ENCODE peak calls at places on chromosomes 4 and X, in eight cellular contexts. One of them, this sample, is unnamed.

GRCh38 chr4:73315091-73315490 is 56.5 kb upstream of the ANKRD17 start:
- DNase-seq in WTC11: no peak
- DNase-seq in activated T-cell treated with anti-CD3 and anti-CD28 coated beads for 1 hour: no peak
- DNase-seq in activated CD8-positive, alpha-beta memory T cell treated with anti-CD3 and anti-CD28 coated beads for 48 hours: no peak
- DNase-seq in thyroid gland: no peak
- DNase-seq in fibroblast of mammary gland: peak; percentile 96
- DNase-seq in effector CD4-positive, alpha-beta T cell: no peak
- DNase-seq in SK-N-DZ: no peak
- DNase-seq in this sample: no peak

GRCh38 chr4:56183344-56183959 is 203.8 kb downstream of the AASDH start:
- DNase-seq in WTC11: no peak
- DNase-seq in activated T-cell treated with anti-CD3 and anti-CD28 coated beads for 1 hour: no peak
- DNase-seq in activated CD8-positive, alpha-beta memory T cell treated with anti-CD3 and anti-CD28 coated beads for 48 hours: no peak
- DNase-seq in thyroid gland: no peak
- DNase-seq in fibroblast of mammary gland: no peak
- DNase-seq in effector CD4-positive, alpha-beta T cell: no peak
- DNase-seq in SK-N-DZ: no peak
- DNase-seq in this sample: no peak

GRCh38 chrX:316351-317325 is 2.0 kb downstream of the GTPBP6 start:
- DNase-seq in WTC11: no peak
- DNase-seq in activated T-cell treated with anti-CD3 and anti-CD28 coated beads for 1 hour: no peak
- DNase-seq in activated CD8-positive, alpha-beta memory T cell treated with anti-CD3 and anti-CD28 coated beads for 48 hours: no peak
- DNase-seq in thyroid gland: no peak
- DNase-seq in fibroblast of mammary gland: no peak
- DNase-seq in effector CD4-positive, alpha-beta T cell: no peak
- DNase-seq in SK-N-DZ: no peak
- DNase-seq in this sample: no peak

GRCh38 chrX:120125444-120125843 is 9.7 kb upstream of the RHOXF1 start:
- DNase-seq in WTC11: no peak
- DNase-seq in activated T-cell treated with anti-CD3 and anti-CD28 coated beads for 1 hour: no peak
- DNase-seq in activated CD8-positive, alpha-beta memory T cell treated with anti-CD3 and anti-CD28 coated beads for 48 hours: no peak
- DNase-seq in thyroid gland: peak; percentile 37
- DNase-seq in fibroblast of mammary gland: peak; percentile 10
- DNase-seq in effector CD4-positive, alpha-beta T cell: no peak
- DNase-seq in SK-N-DZ: no peak
- DNase-seq in this sample: no peak

GRCh38 chr4:42397635-42398447 is 553 bp downstream of the SHISA3 start:
- DNase-seq in WTC11: no peak
- DNase-seq in activated T-cell treated with anti-CD3 and anti-CD28 coated beads for 1 hour: no peak
- DNase-seq in activated CD8-positive, alpha-beta memory T cell treated with anti-CD3 and anti-CD28 coated beads for 48 hours: peak; percentile 9
- DNase-seq in thyroid gland: peak; percentile 84
- DNase-seq in fibroblast of mammary gland: no peak
- DNase-seq in effector CD4-positive, alpha-beta T cell: no peak
- DNase-seq in SK-N-DZ: peak; percentile 72
- DNase-seq in this sample: peak; percentile 81

GRCh38 chr4:8854866-8855265 is 16.8 kb downstream of the HMX1 start:
- DNase-seq in WTC11: no peak
- DNase-seq in activated T-cell treated with anti-CD3 and anti-CD28 coated beads for 1 hour: no peak
- DNase-seq in activated CD8-positive, alpha-beta memory T cell treated with anti-CD3 and anti-CD28 coated beads for 48 hours: no peak
- DNase-seq in thyroid gland: no peak
- DNase-seq in fibroblast of mammary gland: peak; percentile 64
- DNase-seq in effector CD4-positive, alpha-beta T cell: no peak
- DNase-seq in SK-N-DZ: no peak
- DNase-seq in this sample: no peak

GRCh38 chr4:109588176-109588575 is 28.1 kb downstream of the MCUB start:
- DNase-seq in WTC11: no peak
- DNase-seq in activated T-cell treated with anti-CD3 and anti-CD28 coated beads for 1 hour: no peak
- DNase-seq in activated CD8-positive, alpha-beta memory T cell treated with anti-CD3 and anti-CD28 coated beads for 48 hours: no peak
- DNase-seq in thyroid gland: no peak
- DNase-seq in fibroblast of mammary gland: peak; percentile 40
- DNase-seq in effector CD4-positive, alpha-beta T cell: peak; percentile 7
- DNase-seq in SK-N-DZ: no peak
- DNase-seq in this sample: no peak

GRCh38 chr4:168683595-168683994 is 186.7 kb downstream of the PALLD start:
- DNase-seq in WTC11: no peak
- DNase-seq in activated T-cell treated with anti-CD3 and anti-CD28 coated beads for 1 hour: no peak
- DNase-seq in activated CD8-positive, alpha-beta memory T cell treated with anti-CD3 and anti-CD28 coated beads for 48 hours: no peak
- DNase-seq in thyroid gland: no peak
- DNase-seq in fibroblast of mammary gland: peak; percentile 42
- DNase-seq in effector CD4-positive, alpha-beta T cell: no peak
- DNase-seq in SK-N-DZ: no peak
- DNase-seq in this sample: no peak

GRCh38 chrX:117959045-117959444 is 157.6 kb downstream of the KLHL13 start:
- DNase-seq in WTC11: no peak
- DNase-seq in activated T-cell treated with anti-CD3 and anti-CD28 coated beads for 1 hour: no peak
- DNase-seq in activated CD8-positive, alpha-beta memory T cell treated with anti-CD3 and anti-CD28 coated beads for 48 hours: no peak
- DNase-seq in thyroid gland: no peak
- DNase-seq in fibroblast of mammary gland: no peak
- DNase-seq in effector CD4-positive, alpha-beta T cell: no peak
- DNase-seq in SK-N-DZ: no peak
- DNase-seq in this sample: no peak

GRCh38 chr4:121190389-121190788 is 26.3 kb upstream of the TNIP3 start:
- DNase-seq in WTC11: no peak
- DNase-seq in activated T-cell treated with anti-CD3 and anti-CD28 coated beads for 1 hour: no peak
- DNase-seq in activated CD8-positive, alpha-beta memory T cell treated with anti-CD3 and anti-CD28 coated beads for 48 hours: no peak
- DNase-seq in thyroid gland: no peak
- DNase-seq in fibroblast of mammary gland: no peak
- DNase-seq in effector CD4-positive, alpha-beta T cell: no peak
- DNase-seq in SK-N-DZ: no peak
- DNase-seq in this sample: no peak

GRCh38 chr4:73609688-73610087 is 10.5 kb downstream of the RASSF6 start:
- DNase-seq in WTC11: no peak
- DNase-seq in activated T-cell treated with anti-CD3 and anti-CD28 coated beads for 1 hour: no peak
- DNase-seq in activated CD8-positive, alpha-beta memory T cell treated with anti-CD3 and anti-CD28 coated beads for 48 hours: no peak
- DNase-seq in thyroid gland: no peak
- DNase-seq in fibroblast of mammary gland: peak; percentile 87
- DNase-seq in effector CD4-positive, alpha-beta T cell: no peak
- DNase-seq in SK-N-DZ: no peak
- DNase-seq in this sample: no peak

GRCh38 chr4:112523008-112523440 is 7.0 kb upstream of the NEUROG2 start:
- DNase-seq in WTC11: peak; percentile 83
- DNase-seq in activated T-cell treated with anti-CD3 and anti-CD28 coated beads for 1 hour: no peak
- DNase-seq in activated CD8-positive, alpha-beta memory T cell treated with anti-CD3 and anti-CD28 coated beads for 48 hours: peak; percentile 7
- DNase-seq in thyroid gland: no peak
- DNase-seq in fibroblast of mammary gland: peak; percentile 43
- DNase-seq in effector CD4-positive, alpha-beta T cell: no peak
- DNase-seq in SK-N-DZ: peak; percentile 61
- DNase-seq in this sample: no peak

GRCh38 chr4:26871611-26872010 is 11.0 kb downstream of the STIM2 start:
- DNase-seq in WTC11: no peak
- DNase-seq in activated T-cell treated with anti-CD3 and anti-CD28 coated beads for 1 hour: no peak
- DNase-seq in activated CD8-positive, alpha-beta memory T cell treated with anti-CD3 and anti-CD28 coated beads for 48 hours: no peak
- DNase-seq in thyroid gland: no peak
- DNase-seq in fibroblast of mammary gland: no peak
- DNase-seq in effector CD4-positive, alpha-beta T cell: no peak
- DNase-seq in SK-N-DZ: peak; percentile 68
- DNase-seq in this sample: peak; percentile 35

GRCh38 chrX:42832764-42833549 is 55.0 kb upstream of the PPP1R2C start:
- DNase-seq in WTC11: no peak
- DNase-seq in activated T-cell treated with anti-CD3 and anti-CD28 coated beads for 1 hour: no peak
- DNase-seq in activated CD8-positive, alpha-beta memory T cell treated with anti-CD3 and anti-CD28 coated beads for 48 hours: no peak
- DNase-seq in thyroid gland: peak; percentile 10
- DNase-seq in fibroblast of mammary gland: no peak
- DNase-seq in effector CD4-positive, alpha-beta T cell: no peak
- DNase-seq in SK-N-DZ: no peak
- DNase-seq in this sample: no peak

GRCh38 chr4:125322363-125322730 is 7.6 kb downstream of the FAT4 start:
- DNase-seq in WTC11: no peak
- DNase-seq in activated T-cell treated with anti-CD3 and anti-CD28 coated beads for 1 hour: no peak
- DNase-seq in activated CD8-positive, alpha-beta memory T cell treated with anti-CD3 and anti-CD28 coated beads for 48 hours: no peak
- DNase-seq in thyroid gland: peak; percentile 21
- DNase-seq in fibroblast of mammary gland: peak; percentile 87
- DNase-seq in effector CD4-positive, alpha-beta T cell: no peak
- DNase-seq in SK-N-DZ: no peak
- DNase-seq in this sample: no peak

GRCh38 chr4:119207051-119207450 is 5.5 kb upstream of the USP53 start:
- DNase-seq in WTC11: no peak
- DNase-seq in activated T-cell treated with anti-CD3 and anti-CD28 coated beads for 1 hour: no peak
- DNase-seq in activated CD8-positive, alpha-beta memory T cell treated with anti-CD3 and anti-CD28 coated beads for 48 hours: no peak
- DNase-seq in thyroid gland: no peak
- DNase-seq in fibroblast of mammary gland: peak; percentile 69
- DNase-seq in effector CD4-positive, alpha-beta T cell: no peak
- DNase-seq in SK-N-DZ: no peak
- DNase-seq in this sample: no peak

GRCh38 chrX:108230562-108230961 is 139.0 kb downstream of the ATG4A start:
- DNase-seq in WTC11: no peak
- DNase-seq in activated T-cell treated with anti-CD3 and anti-CD28 coated beads for 1 hour: no peak
- DNase-seq in activated CD8-positive, alpha-beta memory T cell treated with anti-CD3 and anti-CD28 coated beads for 48 hours: no peak
- DNase-seq in thyroid gland: no peak
- DNase-seq in fibroblast of mammary gland: no peak
- DNase-seq in effector CD4-positive, alpha-beta T cell: no peak
- DNase-seq in SK-N-DZ: no peak
- DNase-seq in this sample: no peak

GRCh38 chr4:123813901-123814300 is 417.3 kb downstream of the SPRY1 start:
- DNase-seq in WTC11: no peak
- DNase-seq in activated T-cell treated with anti-CD3 and anti-CD28 coated beads for 1 hour: no peak
- DNase-seq in activated CD8-positive, alpha-beta memory T cell treated with anti-CD3 and anti-CD28 coated beads for 48 hours: no peak
- DNase-seq in thyroid gland: no peak
- DNase-seq in fibroblast of mammary gland: no peak
- DNase-seq in effector CD4-positive, alpha-beta T cell: no peak
- DNase-seq in SK-N-DZ: no peak
- DNase-seq in this sample: no peak

GRCh38 chr4:122796801-122797404 is 29.7 kb upstream of the FGF2 start:
- DNase-seq in WTC11: peak; percentile 63
- DNase-seq in activated T-cell treated with anti-CD3 and anti-CD28 coated beads for 1 hour: no peak
- DNase-seq in activated CD8-positive, alpha-beta memory T cell treated with anti-CD3 and anti-CD28 coated beads for 48 hours: no peak
- DNase-seq in thyroid gland: no peak
- DNase-seq in fibroblast of mammary gland: no peak
- DNase-seq in effector CD4-positive, alpha-beta T cell: no peak
- DNase-seq in SK-N-DZ: no peak
- DNase-seq in this sample: no peak

GRCh38 chr4:189502841-189503240 is 437.8 kb upstream of the FRG1 start:
- DNase-seq in WTC11: no peak
- DNase-seq in activated T-cell treated with anti-CD3 and anti-CD28 coated beads for 1 hour: no peak
- DNase-seq in activated CD8-positive, alpha-beta memory T cell treated with anti-CD3 and anti-CD28 coated beads for 48 hours: no peak
- DNase-seq in thyroid gland: no peak
- DNase-seq in fibroblast of mammary gland: no peak
- DNase-seq in effector CD4-positive, alpha-beta T cell: no peak
- DNase-seq in SK-N-DZ: no peak
- DNase-seq in this sample: no peak

GRCh38 chr4:99062120-99062519 is 26.5 kb downstream of the ADH5 start:
- DNase-seq in WTC11: no peak
- DNase-seq in activated T-cell treated with anti-CD3 and anti-CD28 coated beads for 1 hour: no peak
- DNase-seq in activated CD8-positive, alpha-beta memory T cell treated with anti-CD3 and anti-CD28 coated beads for 48 hours: no peak
- DNase-seq in thyroid gland: peak; percentile 49
- DNase-seq in fibroblast of mammary gland: no peak
- DNase-seq in effector CD4-positive, alpha-beta T cell: no peak
- DNase-seq in SK-N-DZ: no peak
- DNase-seq in this sample: no peak

GRCh38 chr4:15718959-15719358 is 16.1 kb downstream of the BST1 start:
- DNase-seq in WTC11: no peak
- DNase-seq in activated T-cell treated with anti-CD3 and anti-CD28 coated beads for 1 hour: no peak
- DNase-seq in activated CD8-positive, alpha-beta memory T cell treated with anti-CD3 and anti-CD28 coated beads for 48 hours: no peak
- DNase-seq in thyroid gland: no peak
- DNase-seq in fibroblast of mammary gland: no peak
- DNase-seq in effector CD4-positive, alpha-beta T cell: no peak
- DNase-seq in SK-N-DZ: no peak
- DNase-seq in this sample: no peak

This sample was measured in SK-N-SH.